ENCODE peak calls at places on chromosomes 7 and 10, in five cellular contexts. One of them, this sample, is unnamed.

GRCh38 chr7:126657599-126658358 is 595.0 kb downstream of the GRM8 start:
- DNase-seq in H9: no peak
- DNase-seq in neural crest cell: no peak
- DNase-seq in IMR-90: no peak
- DNase-seq in A549: no peak
- DNase-seq in this sample: no peak

GRCh38 chr10:128463991-128464755 is 337.9 kb upstream of the MKI67 start:
- DNase-seq in H9: peak
- DNase-seq in neural crest cell: peak
- DNase-seq in IMR-90: peak
- DNase-seq in A549: no peak
- DNase-seq in this sample: peak

GRCh38 chr7:25750738-25751529 is 401.1 kb upstream of the NFE2L3 start:
- DNase-seq in H9: no peak
- DNase-seq in neural crest cell: no peak
- DNase-seq in IMR-90: no peak
- DNase-seq in A549: no peak
- DNase-seq in this sample: no peak

GRCh38 chr7:149771199-149771636 is 2.2 kb downstream of the ZNF467 start:
- DNase-seq in H9: no peak
- DNase-seq in neural crest cell: no peak
- DNase-seq in IMR-90: no peak
- DNase-seq in A549: no peak
- DNase-seq in this sample: peak

GRCh38 chr10:15684768-15685167 is 35.0 kb downstream of the ITGA8 start:
- DNase-seq in H9: no peak
- DNase-seq in neural crest cell: no peak
- DNase-seq in IMR-90: no peak
- DNase-seq in A549: no peak
- DNase-seq in this sample: no peak

GRCh38 chr7:12643001-12643400 is 44.4 kb upstream of the ARL4A start:
- DNase-seq in H9: no peak
- DNase-seq in neural crest cell: no peak
- DNase-seq in IMR-90: peak
- DNase-seq in A549: no peak
- DNase-seq in this sample: no peak

GRCh38 chr10:68111580-68111979 is 2.3 kb downstream of the MYPN start:
- DNase-seq in H9: no peak
- DNase-seq in neural crest cell: no peak
- DNase-seq in IMR-90: no peak
- DNase-seq in A549: no peak
- DNase-seq in this sample: no peak

GRCh38 chr7:21777916-21778315 is 167.8 kb downstream of the CDCA7L start:
- DNase-seq in H9: no peak
- DNase-seq in neural crest cell: no peak
- DNase-seq in IMR-90: no peak
- DNase-seq in A549: no peak
- DNase-seq in this sample: no peak

GRCh38 chr7:90166153-90166552 is 11.9 kb downstream of the STEAP1 start:
- DNase-seq in H9: no peak
- DNase-seq in neural crest cell: no peak
- DNase-seq in IMR-90: no peak
- DNase-seq in A549: no peak
- DNase-seq in this sample: no peak

GRCh38 chr10:133277993-133278576 is 1.4 kb upstream of the ADAM8 start:
- DNase-seq in H9: no peak
- DNase-seq in neural crest cell: no peak
- DNase-seq in IMR-90: no peak
- DNase-seq in A549: no peak
- DNase-seq in this sample: no peak

GRCh38 chr10:66538908-66539307 is 386.9 kb upstream of the LRRTM3 start:
- DNase-seq in H9: no peak
- DNase-seq in neural crest cell: no peak
- DNase-seq in IMR-90: no peak
- DNase-seq in A549: no peak
- DNase-seq in this sample: no peak

GRCh38 chr10:68700193-68700592 is 20.8 kb upstream of the CCAR1 start:
- DNase-seq in H9: no peak
- DNase-seq in neural crest cell: no peak
- DNase-seq in IMR-90: no peak
- DNase-seq in A549: no peak
- DNase-seq in this sample: no peak

GRCh38 chr10:32144817-32145688 is 88.8 kb upstream of the KIF5B start:
- DNase-seq in H9: no peak
- DNase-seq in neural crest cell: no peak
- DNase-seq in IMR-90: no peak
- DNase-seq in A549: no peak
- DNase-seq in this sample: no peak

GRCh38 chr7:70408477-70408876 is 723.5 kb upstream of the GALNT17 start:
- DNase-seq in H9: no peak
- DNase-seq in neural crest cell: no peak
- DNase-seq in IMR-90: no peak
- DNase-seq in A549: no peak
- DNase-seq in this sample: no peak

GRCh38 chr7:93015193-93016084 is 102.3 kb downstream of the SAMD9 start:
- DNase-seq in H9: no peak
- DNase-seq in neural crest cell: no peak
- DNase-seq in IMR-90: peak
- DNase-seq in A549: no peak
- DNase-seq in this sample: no peak

DNA sequence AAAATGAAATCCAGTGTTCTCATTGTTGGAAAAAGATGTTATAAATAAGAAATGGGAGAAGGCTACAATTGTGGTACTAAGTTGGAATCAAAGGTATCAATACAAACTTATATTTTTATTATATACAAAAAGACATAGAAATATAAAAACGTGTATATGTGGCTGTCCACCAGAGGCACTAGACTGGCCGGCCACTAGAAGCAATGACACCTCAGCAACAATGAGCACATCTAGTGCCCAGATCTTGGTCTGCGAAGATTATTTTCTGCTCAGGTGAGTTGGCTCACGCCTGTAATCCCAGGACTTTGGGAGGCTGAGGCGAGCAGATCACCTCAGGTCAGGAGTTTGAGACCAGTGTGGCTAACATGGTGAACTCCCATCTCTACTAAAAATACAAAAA is 21.6 kb downstream of the IDE start:
- DNase-seq in H9: no peak
- DNase-seq in neural crest cell: no peak
- DNase-seq in IMR-90: no peak
- DNase-seq in A549: no peak
- DNase-seq in this sample: no peak
- TF ChIP-seq CTCF in H9: peak
- TF ChIP-seq CTCF in neural crest cell: peak
- TF ChIP-seq CTCF in IMR-90: no peak
- TF ChIP-seq CTCF in A549: peak
- TF ChIP-seq CTCF in this sample: no peak

DNA sequence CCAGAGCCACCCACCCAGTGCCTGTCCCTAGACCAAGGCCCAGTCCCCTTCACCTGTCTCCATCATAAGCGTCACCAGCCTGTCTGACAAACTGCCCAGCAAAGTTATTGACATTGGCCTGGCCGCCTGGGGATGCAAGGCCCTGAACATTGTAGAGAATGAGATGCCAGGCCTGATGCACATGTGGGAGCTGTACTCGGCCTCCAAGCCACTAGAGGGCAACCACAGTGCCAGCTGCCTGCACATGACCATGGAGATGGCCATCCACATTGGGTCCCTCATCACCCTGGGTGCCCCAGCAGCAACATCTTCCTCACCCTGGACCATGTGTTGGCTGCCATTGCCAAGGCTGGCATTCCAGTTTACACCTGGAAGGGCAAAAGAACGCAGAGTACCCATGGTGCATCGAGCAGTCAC is 63.7 kb upstream of the ANTXRL start:
- DNase-seq in H9: peak
- DNase-seq in neural crest cell: no peak
- DNase-seq in IMR-90: no peak
- DNase-seq in A549: no peak
- DNase-seq in this sample: no peak
- TF ChIP-seq CTCF in H9: peak
- TF ChIP-seq CTCF in neural crest cell: no peak
- TF ChIP-seq CTCF in IMR-90: no peak
- TF ChIP-seq CTCF in A549: peak
- TF ChIP-seq CTCF in this sample: no peak

GRCh38 chr10:48985621-48986158 is 46.0 kb upstream of the LRRC18 start:
- DNase-seq in H9: no peak
- DNase-seq in neural crest cell: no peak
- DNase-seq in IMR-90: no peak
- DNase-seq in A549: no peak
- DNase-seq in this sample: no peak

GRCh38 chr10:48981310-48981907 is 41.8 kb upstream of the LRRC18 start:
- DNase-seq in H9: peak
- DNase-seq in neural crest cell: peak
- DNase-seq in IMR-90: peak
- DNase-seq in A549: peak
- DNase-seq in this sample: peak

GRCh38 chr10:48978318-48978717 is 38.7 kb upstream of the LRRC18 start:
- DNase-seq in H9: no peak
- DNase-seq in neural crest cell: no peak
- DNase-seq in IMR-90: no peak
- DNase-seq in A549: no peak
- DNase-seq in this sample: no peak

GRCh38 chr10:48982584-48982983 is 42.9 kb upstream of the LRRC18 start:
- DNase-seq in H9: no peak
- DNase-seq in neural crest cell: no peak
- DNase-seq in IMR-90: no peak
- DNase-seq in A549: no peak
- DNase-seq in this sample: no peak

GRCh38 chr10:48983648-48984359 is 44.2 kb upstream of the LRRC18 start:
- DNase-seq in H9: no peak
- DNase-seq in neural crest cell: no peak
- DNase-seq in IMR-90: no peak
- DNase-seq in A549: no peak
- DNase-seq in this sample: no peak
- TF ChIP-seq CTCF in H9: no peak
- TF ChIP-seq CTCF in neural crest cell: no peak
- TF ChIP-seq CTCF in IMR-90: no peak
- TF ChIP-seq CTCF in A549: no peak
- TF ChIP-seq CTCF in this sample: no peak

DNA sequence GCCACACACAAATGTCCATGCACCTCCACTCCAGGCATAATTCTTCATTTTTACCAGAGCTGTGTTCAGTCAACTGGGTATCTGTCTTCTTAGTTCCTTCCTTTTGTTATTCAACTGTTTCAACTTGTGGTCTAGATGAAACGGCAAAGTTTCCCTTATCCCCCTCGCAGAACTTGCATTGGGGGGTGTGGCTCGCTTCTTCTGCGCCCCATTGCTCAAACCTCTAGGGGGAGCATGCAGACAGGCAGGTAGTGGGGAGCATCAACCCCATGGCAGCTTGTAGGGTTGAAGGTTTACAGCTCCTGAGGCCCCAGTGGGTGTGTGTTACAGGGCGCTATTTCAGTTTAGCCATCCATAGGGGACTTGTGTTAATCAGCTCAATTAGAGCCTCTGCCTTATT is 38.3 kb upstream of the COBL start:
- DNase-seq in H9: peak
- DNase-seq in neural crest cell: no peak
- DNase-seq in IMR-90: no peak
- DNase-seq in A549: no peak
- DNase-seq in this sample: no peak
- TF ChIP-seq CTCF in H9: peak
- TF ChIP-seq CTCF in neural crest cell: no peak
- TF ChIP-seq CTCF in IMR-90: no peak
- TF ChIP-seq CTCF in A549: no peak
- TF ChIP-seq CTCF in this sample: no peak

GRCh38 chr7:114938785-114939184 is 16.9 kb downstream of the MDFIC start:
- DNase-seq in H9: no peak
- DNase-seq in neural crest cell: no peak
- DNase-seq in IMR-90: no peak
- DNase-seq in A549: no peak
- DNase-seq in this sample: no peak

GRCh38 chr7:114942443-114943175 is 20.7 kb downstream of the MDFIC start:
- DNase-seq in H9: no peak
- DNase-seq in neural crest cell: no peak
- DNase-seq in IMR-90: no peak
- DNase-seq in A549: no peak
- DNase-seq in this sample: no peak

GRCh38 chr7:114937422-114937821 is 15.5 kb downstream of the MDFIC start:
- DNase-seq in H9: no peak
- DNase-seq in neural crest cell: no peak
- DNase-seq in IMR-90: no peak
- DNase-seq in A549: no peak
- DNase-seq in this sample: no peak

GRCh38 chr7:114941692-114942091 is 19.8 kb downstream of the MDFIC start:
- DNase-seq in H9: no peak
- DNase-seq in neural crest cell: no peak
- DNase-seq in IMR-90: no peak
- DNase-seq in A549: no peak
- DNase-seq in this sample: no peak

GRCh38 chr7:114939484-114940097 is 17.7 kb downstream of the MDFIC start:
- DNase-seq in H9: no peak
- DNase-seq in neural crest cell: no peak
- DNase-seq in IMR-90: no peak
- DNase-seq in A549: no peak
- DNase-seq in this sample: no peak
- TF ChIP-seq CTCF in H9: peak
- TF ChIP-seq CTCF in neural crest cell: no peak
- TF ChIP-seq CTCF in IMR-90: no peak
- TF ChIP-seq CTCF in A549: no peak
- TF ChIP-seq CTCF in this sample: no peak

DNA sequence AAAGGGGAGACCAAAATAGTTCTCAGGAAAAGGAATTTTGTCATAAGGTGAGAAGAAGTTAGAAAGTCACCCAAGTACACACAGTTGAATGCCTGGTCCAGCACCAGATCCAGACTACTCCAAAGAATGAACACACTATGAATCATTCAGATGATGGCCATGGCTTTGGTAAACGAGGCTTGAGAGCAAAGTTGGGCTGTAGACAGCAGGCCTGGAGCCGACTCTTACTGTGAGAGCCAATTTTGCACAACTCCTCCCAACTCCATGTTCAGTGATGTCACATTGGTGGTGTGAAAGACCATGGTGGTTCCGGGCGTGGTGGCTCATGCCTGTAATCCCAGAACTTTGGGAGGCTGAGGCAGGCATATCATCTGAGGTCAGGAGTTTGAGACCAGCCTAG is 131.6 kb downstream of the PKD1L1 start:
- DNase-seq in H9: no peak
- DNase-seq in neural crest cell: no peak
- DNase-seq in IMR-90: peak
- DNase-seq in A549: no peak
- DNase-seq in this sample: no peak
- TF ChIP-seq CTCF in H9: no peak
- TF ChIP-seq CTCF in neural crest cell: no peak
- TF ChIP-seq CTCF in IMR-90: no peak
- TF ChIP-seq CTCF in A549: no peak
- TF ChIP-seq CTCF in this sample: no peak

DNA sequence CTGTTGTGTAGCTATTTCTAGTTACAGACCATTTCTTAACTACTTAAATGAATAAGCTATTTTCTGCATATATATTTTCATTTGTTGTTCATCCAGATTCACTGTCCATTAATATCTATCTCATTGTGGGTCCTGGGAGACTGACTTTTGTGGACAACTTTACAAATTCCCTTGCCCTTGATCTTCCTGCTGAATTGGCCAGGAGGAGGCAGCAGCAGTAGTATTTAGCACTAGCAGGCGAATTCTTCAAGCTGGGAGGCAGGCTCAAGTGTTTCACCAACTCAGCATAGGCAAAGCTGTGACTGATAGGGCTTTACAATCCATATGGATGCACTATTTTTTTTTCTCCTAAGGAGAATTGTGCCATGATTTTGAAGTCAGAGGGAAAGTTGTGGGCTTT is 461.0 kb upstream of the NRG3 start:
- DNase-seq in H9: peak
- DNase-seq in neural crest cell: peak
- DNase-seq in IMR-90: no peak
- DNase-seq in A549: no peak
- DNase-seq in this sample: no peak
- TF ChIP-seq CTCF in H9: peak
- TF ChIP-seq CTCF in neural crest cell: peak
- TF ChIP-seq CTCF in IMR-90: no peak
- TF ChIP-seq CTCF in A549: no peak
- TF ChIP-seq CTCF in this sample: no peak

This sample was measured in left ventricle myocardium inferior.